ENCODE peak calls at places on chromosome 5, in nine cellular contexts. One of them, this sample, is unnamed.

GRCh38 chr5:138752951-138753793 is at the start of gene CTNNA1:
- DNase-seq in NCI-H1105 treated with DMSO at 0.1 percent for 48 hours: peak
- DNase-seq in fibroblast of the aortic adventitia: peak
- DNase-seq in NCI-H2081: peak
- DNase-seq in iris pigment epithelial cell: peak
- DNase-seq in NCI-H82: peak
- DNase-seq in fibroblast of lung: peak
- DNase-seq in T follicular helper cell: peak
- DNase-seq in NCI-H774: peak
- DNase-seq in this sample: peak

GRCh38 chr5:108421713-108422112 is 39.8 kb upstream of the FBXL17 start:
- DNase-seq in T follicular helper cell: no peak
- DNase-seq in NCI-H2081: no peak
- DNase-seq in fibroblast of lung: peak
- DNase-seq in fibroblast of the aortic adventitia: no peak
- DNase-seq in NCI-H1105 treated with DMSO at 0.1 percent for 48 hours: no peak
- DNase-seq in NCI-H82: no peak
- DNase-seq in iris pigment epithelial cell: peak
- DNase-seq in NCI-H774: no peak
- DNase-seq in this sample: no peak

GRCh38 chr5:156913719-156914370 is 49.2 kb downstream of the TIMD4 start:
- DNase-seq in NCI-H1105 treated with DMSO at 0.1 percent for 48 hours: peak
- DNase-seq in fibroblast of the aortic adventitia: no peak
- DNase-seq in NCI-H82: peak
- DNase-seq in fibroblast of lung: no peak
- DNase-seq in T follicular helper cell: no peak
- DNase-seq in NCI-H2081: peak
- DNase-seq in NCI-H774: peak
- DNase-seq in iris pigment epithelial cell: no peak
- DNase-seq in this sample: no peak

GRCh38 chr5:125487231-125487630 is 740.8 kb upstream of the ZNF608 start:
- DNase-seq in fibroblast of lung: no peak
- DNase-seq in NCI-H2081: no peak
- DNase-seq in NCI-H82: peak
- DNase-seq in fibroblast of the aortic adventitia: no peak
- DNase-seq in NCI-H1105 treated with DMSO at 0.1 percent for 48 hours: no peak
- DNase-seq in T follicular helper cell: no peak
- DNase-seq in NCI-H774: no peak
- DNase-seq in iris pigment epithelial cell: peak
- DNase-seq in this sample: no peak

GRCh38 chr5:61051267-61051666 is 106.3 kb downstream of the NDUFAF2 start:
- DNase-seq in NCI-H774: no peak
- DNase-seq in T follicular helper cell: no peak
- DNase-seq in NCI-H1105 treated with DMSO at 0.1 percent for 48 hours: no peak
- DNase-seq in fibroblast of the aortic adventitia: peak
- DNase-seq in fibroblast of lung: peak
- DNase-seq in NCI-H82: no peak
- DNase-seq in iris pigment epithelial cell: peak
- DNase-seq in NCI-H2081: no peak
- DNase-seq in this sample: no peak

GRCh38 chr5:149747141-149747832 is 17.2 kb downstream of the PPARGC1B start:
- DNase-seq in NCI-H82: no peak
- DNase-seq in iris pigment epithelial cell: no peak
- DNase-seq in NCI-H2081: no peak
- DNase-seq in NCI-H1105 treated with DMSO at 0.1 percent for 48 hours: no peak
- DNase-seq in T follicular helper cell: no peak
- DNase-seq in fibroblast of the aortic adventitia: no peak
- DNase-seq in fibroblast of lung: no peak
- DNase-seq in NCI-H774: no peak
- DNase-seq in this sample: peak

GRCh38 chr5:108417166-108417670 is 35.3 kb upstream of the FBXL17 start:
- DNase-seq in NCI-H2081: no peak
- DNase-seq in iris pigment epithelial cell: no peak
- DNase-seq in NCI-H82: no peak
- DNase-seq in fibroblast of the aortic adventitia: no peak
- DNase-seq in T follicular helper cell: no peak
- DNase-seq in fibroblast of lung: no peak
- DNase-seq in NCI-H774: no peak
- DNase-seq in NCI-H1105 treated with DMSO at 0.1 percent for 48 hours: no peak
- DNase-seq in this sample: no peak

GRCh38 chr5:32263683-32264082 is 49.1 kb downstream of the MTMR12 start:
- DNase-seq in NCI-H1105 treated with DMSO at 0.1 percent for 48 hours: no peak
- DNase-seq in fibroblast of the aortic adventitia: no peak
- DNase-seq in NCI-H82: no peak
- DNase-seq in NCI-H774: no peak
- DNase-seq in iris pigment epithelial cell: no peak
- DNase-seq in T follicular helper cell: no peak
- DNase-seq in NCI-H2081: no peak
- DNase-seq in fibroblast of lung: no peak
- DNase-seq in this sample: no peak

GRCh38 chr5:13624283-13625074 is 320.0 kb downstream of the DNAH5 start:
- DNase-seq in NCI-H2081: no peak
- DNase-seq in fibroblast of lung: no peak
- DNase-seq in NCI-H1105 treated with DMSO at 0.1 percent for 48 hours: no peak
- DNase-seq in NCI-H82: no peak
- DNase-seq in NCI-H774: no peak
- DNase-seq in iris pigment epithelial cell: no peak
- DNase-seq in T follicular helper cell: no peak
- DNase-seq in fibroblast of the aortic adventitia: no peak
- DNase-seq in this sample: no peak

GRCh38 chr5:176360894-176361436 is 599 bp downstream of the KIAA1191 start:
- DNase-seq in NCI-H1105 treated with DMSO at 0.1 percent for 48 hours: no peak
- DNase-seq in NCI-H774: no peak
- DNase-seq in NCI-H82: peak
- DNase-seq in NCI-H2081: no peak
- DNase-seq in fibroblast of lung: peak
- DNase-seq in iris pigment epithelial cell: peak
- DNase-seq in T follicular helper cell: no peak
- DNase-seq in fibroblast of the aortic adventitia: peak
- DNase-seq in this sample: no peak

GRCh38 chr5:2182020-2182419 is 299.3 kb upstream of the IRX4 start:
- DNase-seq in T follicular helper cell: no peak
- DNase-seq in fibroblast of the aortic adventitia: no peak
- DNase-seq in NCI-H1105 treated with DMSO at 0.1 percent for 48 hours: no peak
- DNase-seq in NCI-H774: no peak
- DNase-seq in fibroblast of lung: no peak
- DNase-seq in NCI-H2081: no peak
- DNase-seq in NCI-H82: no peak
- DNase-seq in iris pigment epithelial cell: no peak
- DNase-seq in this sample: no peak

GRCh38 chr5:93302711-93303110 is 278.3 kb downstream of the NR2F1-AS1 start:
- DNase-seq in NCI-H1105 treated with DMSO at 0.1 percent for 48 hours: no peak
- DNase-seq in NCI-H82: no peak
- DNase-seq in T follicular helper cell: no peak
- DNase-seq in NCI-H2081: no peak
- DNase-seq in fibroblast of lung: peak
- DNase-seq in fibroblast of the aortic adventitia: peak
- DNase-seq in NCI-H774: no peak
- DNase-seq in iris pigment epithelial cell: peak
- DNase-seq in this sample: no peak

GRCh38 chr5:171363846-171364245 is 23.8 kb upstream of the NPM1 start:
- DNase-seq in NCI-H1105 treated with DMSO at 0.1 percent for 48 hours: no peak
- DNase-seq in fibroblast of the aortic adventitia: no peak
- DNase-seq in fibroblast of lung: no peak
- DNase-seq in NCI-H2081: no peak
- DNase-seq in NCI-H774: no peak
- DNase-seq in T follicular helper cell: no peak
- DNase-seq in iris pigment epithelial cell: no peak
- DNase-seq in NCI-H82: no peak
- DNase-seq in this sample: peak